ENCODE peak calls at places on chromosomes 13 and 19, in ten cellular contexts. O is left ventricle myocardium inferior, F is mesendoderm, T is Caco-2, H is body of pancreas, C is neuronal stem cell, A is astrocyte, G is mucosa of descending colon, Z is stomach, M is adrenal gland. B is an unnamed sample.
A peak's percentile ranks its signal among the peaks of the same experiment; 100 is the strongest.

GRCh38 chr13:91058066-91058465 is 289.4 kb upstream of the MIR17HG start:
- DNase-seq in C (peak; percentile 11), O (no peak), A (peak; percentile 9), F (peak; percentile 77), H (no peak), M (no peak), Z (no peak), G (no peak), T (peak; percentile 41), B (peak; percentile 33)

GRCh38 chr19:24078688-24079087 is 8.3 kb upstream of the ZNF254 start:
- DNase-seq in M (no peak), A (no peak), F (no peak), O (no peak), G (no peak), H (no peak), T (no peak), C (peak; percentile 44), Z (no peak), B (no peak)

GRCh38 chr13:43991773-43992201 is 112.1 kb downstream of the LACC1 start:
- DNase-seq in T (no peak), G (no peak), F (peak; percentile 34), M (no peak), A (no peak), H (no peak), Z (no peak), C (no peak), O (peak; percentile 64), B (no peak)

GRCh38 chr13:82147526-82147925 is 1734.7 kb downstream of the SLITRK1 start:
- DNase-seq in Z (no peak), F (no peak), M (no peak), G (no peak), H (no peak), O (no peak), C (no peak), T (no peak), A (no peak), B (peak; percentile 3)

GRCh38 chr13:96191367-96191766 is 101.5 kb downstream of the HS6ST3 start:
- DNase-seq in G (no peak), H (no peak), Z (no peak), F (no peak), O (no peak), M (no peak), C (no peak), A (no peak), T (no peak), B (no peak)

GRCh38 chr19:31947436-31947835 is 398.0 kb upstream of the ZNF507 start:
- DNase-seq in O (no peak), H (no peak), A (no peak), Z (no peak), G (no peak), F (no peak), T (no peak), C (no peak), M (no peak), B (no peak)

GRCh38 chr19:7931221-7932061 is 5.5 kb upstream of the CTXN1 start:
- DNase-seq in F (no peak), C (no peak), O (no peak), G (no peak), A (no peak), T (no peak), Z (no peak), M (no peak), H (no peak), B (no peak)

GRCh38 chr13:31987535-31988170 is 43.9 kb upstream of the FRY start:
- DNase-seq in G (no peak), C (no peak), H (no peak), Z (no peak), T (no peak), M (no peak), F (no peak), O (no peak), A (no peak), B (no peak)

GRCh38 chr13:106423530-106423929 is 111.9 kb downstream of the EFNB2 start:
- DNase-seq in O (no peak), G (no peak), A (no peak), H (no peak), Z (no peak), F (peak; percentile 67), M (no peak), T (peak; percentile 52), C (peak; percentile 82), B (no peak)

GRCh38 chr13:43799191-43799590 is 12.4 kb upstream of the ENOX1 start:
- DNase-seq in O (no peak), H (no peak), Z (no peak), M (no peak), F (no peak), G (no peak), A (no peak), C (no peak), T (peak; percentile 68), B (no peak)

GRCh38 chr13:113387396-113387795 is 23.5 kb upstream of the GRTP1 start:
- DNase-seq in O (no peak), H (no peak), C (no peak), G (no peak), T (no peak), M (no peak), F (no peak), A (no peak), Z (no peak), B (no peak)

GRCh38 chr19:55283548-55284393 is at the start of gene BRSK1:
- DNase-seq in Z (peak; percentile 35), H (peak; percentile 48), O (peak; percentile 60), T (peak; percentile 84), F (peak; percentile 92), M (peak; percentile 67), A (peak; percentile 30), C (peak; percentile 76), G (no peak), B (no peak)

GRCh38 chr19:50358483-50359431 is 6.7 kb downstream of the NAPSA start:
- DNase-seq in C (no peak), H (peak; percentile 77), Z (peak; percentile 58), M (no peak), T (no peak), A (no peak), G (peak; percentile 55), F (no peak), O (peak; percentile 74), B (no peak)

GRCh38 chr13:48504606-48505369 is 28.1 kb downstream of the RCBTB2 start:
- DNase-seq in F (peak; percentile 92), T (no peak), O (no peak), A (no peak), C (no peak), Z (no peak), H (no peak), M (no peak), G (no peak), B (peak; percentile 52)

GRCh38 chr13:31209172-31209818 is 9.5 kb downstream of the B3GLCT start:
- DNase-seq in F (peak; percentile 77), H (peak; percentile 51), O (peak; percentile 69), G (no peak), T (no peak), Z (peak; percentile 43), M (no peak), A (peak; percentile 56), C (no peak), B (no peak)

GRCh38 chr13:73578251-73578875 is 519.6 kb downstream of the KLF5 start:
- DNase-seq in T (no peak), O (no peak), Z (no peak), M (peak; percentile 25), C (no peak), F (no peak), A (peak; percentile 6), G (no peak), H (no peak), B (no peak)

GRCh38 chr19:5205388-5205787 is 135.2 kb downstream of the PTPRS start:
- DNase-seq in C (no peak), A (no peak), T (no peak), H (no peak), G (peak; percentile 5), O (no peak), F (no peak), Z (no peak), M (no peak), B (no peak)

GRCh38 chr13:50104493-50104892 is 89.2 kb downstream of the KCNRG start:
- DNase-seq in T (no peak), F (peak; percentile 13), G (no peak), A (peak; percentile 56), C (no peak), M (no peak), H (no peak), O (no peak), Z (no peak), B (no peak)

DNA sequence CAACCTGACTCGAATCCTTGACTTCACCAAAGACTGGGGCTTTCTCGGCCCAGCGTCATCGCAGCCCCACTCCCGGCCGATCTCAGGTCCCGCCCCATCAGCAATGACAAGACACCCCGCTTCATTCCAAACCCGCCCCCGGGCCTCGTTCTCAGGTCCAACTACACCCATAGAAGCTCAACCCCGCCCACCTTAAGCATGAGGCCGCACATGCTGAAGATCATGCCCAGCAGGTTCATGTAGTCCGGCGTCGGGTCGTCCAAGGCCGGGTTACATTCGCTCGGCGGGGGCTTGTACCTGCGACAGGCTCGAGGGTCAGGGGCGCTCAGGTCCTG is 2.3 kb downstream of the WDR83 start:
- DNase-seq in A (peak; percentile 54), T (peak; percentile 71), C (no peak), H (peak; percentile 43), M (peak; percentile 65), Z (peak; percentile 35), O (peak; percentile 49), F (peak; percentile 43), G (peak; percentile 60), B (peak; percentile 35)
- H3K4me1 ChIP-seq in A (peaks cover 21% of the 10 kb centered on the region), T (peaks cover 12% of the 10 kb centered on the region), C (peaks cover 17% of the 10 kb centered on the region), H (peaks cover 50% of the 10 kb centered on the region), M (peaks cover 36% of the 10 kb centered on the region), Z (peaks cover 58% of the 10 kb centered on the region), O (peaks cover 52% of the 10 kb centered on the region), F (peaks cover 3% of the 10 kb centered on the region), G (peaks cover 33% of the 10 kb centered on the region), B (no peaks in the 10 kb centered on the region)

DNA sequence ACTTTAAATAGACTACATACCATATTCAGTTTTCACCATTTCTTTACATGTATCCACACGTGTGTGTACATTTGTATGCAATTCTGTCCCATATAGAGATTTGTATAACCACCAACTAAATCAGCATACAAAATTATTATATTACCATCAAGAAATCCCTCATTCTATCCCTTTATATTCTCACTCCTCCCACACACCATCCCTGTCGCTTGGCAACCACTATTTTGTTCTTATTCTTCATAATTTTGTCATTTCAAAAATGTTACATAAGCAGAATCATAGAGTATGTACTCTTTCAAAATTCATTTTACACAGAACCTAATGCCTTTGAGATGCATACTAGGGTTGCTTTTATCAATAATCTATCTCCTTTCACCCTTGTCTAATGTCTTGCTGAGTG is 740.5 kb downstream of the SLITRK5 start:
- DNase-seq in Z (no peak), F (no peak), H (no peak), G (no peak), C (no peak), A (no peak), T (no peak), M (no peak), O (no peak), B (no peak)
- H3K4me1 ChIP-seq in Z (no peaks in the 10 kb centered on the region), F (no peaks in the 10 kb centered on the region), H (no peaks in the 10 kb centered on the region), G (no peaks in the 10 kb centered on the region), C (no peaks in the 10 kb centered on the region), A (no peaks in the 10 kb centered on the region), T (no peaks in the 10 kb centered on the region), M (no peaks in the 10 kb centered on the region), O (no peaks in the 10 kb centered on the region), B (no peaks in the 10 kb centered on the region)

GRCh38 chr19:3058009-3058820 is 4.1 kb downstream of the TLE5 start:
- DNase-seq in C (no peak), T (no peak), O (no peak), Z (no peak), F (no peak), M (peak; percentile 80), H (no peak), G (no peak), A (no peak), B (no peak)
- H3K4me1 ChIP-seq in C (peaks cover 19% of the 10 kb centered on the region), T (peaks cover 9% of the 10 kb centered on the region), O (peaks cover 73% of the 10 kb centered on the region), Z (peaks cover 74% of the 10 kb centered on the region), F (peaks cover 2% of the 10 kb centered on the region), M (peaks cover 69% of the 10 kb centered on the region), H (peaks cover 77% of the 10 kb centered on the region), G (peaks cover 20% of the 10 kb centered on the region), A (peaks cover 26% of the 10 kb centered on the region), B (peaks cover 19% of the 10 kb centered on the region)

GRCh38 chr13:98974053-98974452 is 3.8 kb downstream of the DOCK9 start:
- DNase-seq in G (no peak), Z (no peak), H (no peak), F (no peak), C (no peak), T (no peak), O (no peak), A (no peak), M (no peak), B (no peak)
- H3K4me1 ChIP-seq in G (peaks cover 18% of the 10 kb centered on the region), Z (peaks cover 11% of the 10 kb centered on the region), H (peaks cover 25% of the 10 kb centered on the region), F (peaks cover 13% of the 10 kb centered on the region), C (peaks cover 21% of the 10 kb centered on the region), T (peaks cover 75% of the 10 kb centered on the region), O (peaks cover 91% of the 10 kb centered on the region), A (peaks cover 45% of the 10 kb centered on the region), M (peaks cover 26% of the 10 kb centered on the region), B (peaks cover 34% of the 10 kb centered on the region)